ENCODE peak calls at places on chromosomes 11 and 22, in six cellular contexts. B, S, V, W, F and P are unnamed samples.

GRCh38 chr11:27385245-27385644 is 22.2 kb upstream of the CCDC34 start:
- DNase-seq in B (no peak), S (no peak), V (no peak), W (no peak), F (no peak), P (no peak)

GRCh38 chr11:59204736-59205135 is 8.0 kb downstream of the MPEG1 start:
- DNase-seq in B (no peak), S (no peak), V (no peak), W (no peak), F (no peak), P (no peak)

GRCh38 chr11:128745296-128746183 is 51.7 kb downstream of the FLI1 start:
- DNase-seq in B (no peak), S (no peak), V (no peak), W (no peak), F (no peak), P (no peak)

GRCh38 chr22:43883012-43883661 is 8.7 kb downstream of the PNPLA5 start:
- DNase-seq in B (peak; percentile 61), S (no peak), V (peak; percentile 30), W (peak; percentile 42), F (peak; percentile 78), P (peak; percentile 83)

GRCh38 chr11:86369668-86370067 is 5.0 kb upstream of the CCDC81 start:
- DNase-seq in B (no peak), S (no peak), V (no peak), W (no peak), F (no peak), P (no peak)

GRCh38 chr11:34773211-34773610 is 143.0 kb downstream of the APIP start:
- DNase-seq in B (no peak), S (no peak), V (no peak), W (no peak), F (no peak), P (no peak)

GRCh38 chr11:37972691-37973090 is 1374.7 kb upstream of the RAG2 start:
- DNase-seq in B (no peak), S (no peak), V (no peak), W (no peak), F (no peak), P (no peak)

GRCh38 chr11:120903686-120904085 is 120.2 kb upstream of the TBCEL start:
- DNase-seq in B (no peak), S (no peak), V (no peak), W (no peak), F (no peak), P (no peak)

GRCh38 chr22:39242809-39243442 is 1.9 kb downstream of the PDGFB start:
- DNase-seq in B (peak; percentile 42), S (no peak), V (no peak), W (no peak), F (peak; percentile 62), P (no peak)

GRCh38 chr11:123707606-123708205 is 33.8 kb downstream of the ZNF202 start:
- DNase-seq in B (peak; percentile 57), S (peak; percentile 20), V (peak; percentile 68), W (no peak), F (peak; percentile 71), P (peak; percentile 60)

GRCh38 chr22:28419916-28420315 is 259.7 kb downstream of the TTC28 start:
- DNase-seq in B (no peak), S (no peak), V (no peak), W (no peak), F (no peak), P (no peak)

DNA sequence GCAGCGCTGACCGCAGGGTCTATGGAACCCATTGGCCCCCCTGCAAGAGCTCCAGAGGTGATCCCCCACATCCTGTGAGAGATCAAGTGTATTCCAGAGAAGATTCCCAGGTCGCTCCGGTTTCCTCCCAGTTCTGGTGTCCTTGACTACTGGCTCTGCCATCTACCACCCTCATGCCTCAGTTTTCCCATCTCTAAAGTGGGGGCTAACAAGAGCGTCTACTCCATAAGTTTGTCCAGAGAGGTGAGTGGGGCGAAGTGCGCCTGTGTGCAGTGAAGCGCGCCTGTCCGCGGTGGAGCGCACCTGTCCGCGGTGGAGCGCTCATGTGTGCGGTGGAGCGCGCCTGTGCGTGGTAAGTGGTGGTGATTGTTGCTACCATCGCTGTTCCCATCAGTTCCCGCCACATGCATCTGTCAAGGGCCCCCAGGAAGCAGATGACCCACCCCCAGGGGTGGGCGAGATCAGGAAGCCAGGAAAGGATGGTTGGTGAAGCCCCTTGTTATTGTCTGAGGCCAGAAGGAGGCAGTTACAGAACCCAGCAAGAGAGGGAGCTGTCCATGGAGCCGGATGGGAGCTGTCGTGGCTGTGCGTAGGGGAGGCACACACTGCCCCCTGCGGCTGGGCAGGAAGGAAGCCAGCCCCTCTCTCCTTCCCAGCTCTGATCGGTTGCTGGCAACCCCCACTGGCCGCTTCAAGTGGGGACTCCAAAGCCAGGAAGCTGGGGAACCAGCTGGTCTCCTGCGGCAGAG is 73.2 kb upstream of the FGF3 start:
- DNase-seq in B (no peak), S (no peak), V (no peak), W (no peak), F (peak; percentile 75), P (no peak)
- TF ChIP-seq CTCF in B (no peak), S (no peak), V (no peak), W (no peak), F (no peak), P (no peak)

GRCh38 chr11:8685820-8686219 is 3.2 kb downstream of the RPL27A start:
- DNase-seq in B (no peak), S (no peak), V (no peak), W (no peak), F (no peak), P (no peak)

GRCh38 chr11:8689726-8690255 is 7.2 kb downstream of the RPL27A start:
- DNase-seq in B (no peak), S (no peak), V (no peak), W (no peak), F (no peak), P (no peak)

GRCh38 chr11:8686325-8686724 is 3.7 kb downstream of the RPL27A start:
- DNase-seq in B (no peak), S (no peak), V (no peak), W (no peak), F (no peak), P (no peak)

GRCh38 chr11:8690374-8691342 is 8.1 kb downstream of the RPL27A start:
- DNase-seq in B (no peak), S (peak; percentile 6), V (no peak), W (no peak), F (no peak), P (no peak)

DNA sequence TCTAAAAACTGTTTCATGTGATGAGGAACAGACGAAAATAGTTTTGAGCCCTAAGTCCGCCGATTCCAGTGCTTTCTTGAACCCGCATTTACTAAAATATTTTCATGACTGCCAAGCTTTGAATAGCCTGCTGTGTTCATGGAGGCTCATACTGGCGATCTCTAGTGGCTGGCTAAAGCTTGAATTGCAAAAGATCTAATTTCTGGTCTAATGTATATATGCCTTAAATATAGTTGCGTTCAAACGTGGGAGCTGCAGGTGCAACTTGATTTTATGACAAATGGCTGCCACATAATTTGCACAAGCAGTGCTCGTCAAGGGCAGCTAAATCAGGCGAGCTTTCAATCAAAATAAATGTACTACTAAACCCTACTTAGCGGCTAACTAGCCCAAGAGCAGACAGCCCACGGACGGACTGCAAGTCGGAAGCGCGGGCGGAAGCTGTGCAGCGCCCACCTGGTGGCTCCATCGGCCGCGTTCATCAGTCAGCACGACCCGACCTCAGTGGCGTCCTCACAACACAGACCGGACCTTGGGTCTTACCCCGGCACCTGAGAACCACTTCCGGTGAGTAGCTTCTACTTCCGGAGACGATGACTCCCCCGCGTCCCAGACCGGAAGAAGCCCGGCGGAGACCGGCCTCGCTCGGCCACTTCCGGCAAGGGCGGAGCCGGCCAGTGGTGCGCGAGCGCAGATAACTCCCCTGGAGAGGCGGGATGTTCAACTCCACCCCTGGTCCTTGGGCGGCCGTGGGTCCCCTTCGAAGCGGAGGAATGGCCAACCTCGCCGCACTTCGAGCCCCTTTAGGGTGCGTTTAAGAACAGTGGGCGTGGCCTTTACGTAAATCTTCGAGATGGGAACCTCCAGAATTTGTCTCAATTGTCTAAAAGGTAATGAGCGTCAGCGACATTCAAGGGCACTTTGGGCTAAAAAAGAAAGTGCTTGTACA is 6.1 kb downstream of the RPL27A start:
- DNase-seq in B (peak; percentile 99), S (peak; percentile 94), V (peak; percentile 96), W (peak; percentile 99), F (peak; percentile 95), P (peak; percentile 93)
- TF ChIP-seq CTCF in B (peak; percentile 31), S (no peak), V (peak; percentile 54), W (no peak), F (no peak), P (no peak)

DNA sequence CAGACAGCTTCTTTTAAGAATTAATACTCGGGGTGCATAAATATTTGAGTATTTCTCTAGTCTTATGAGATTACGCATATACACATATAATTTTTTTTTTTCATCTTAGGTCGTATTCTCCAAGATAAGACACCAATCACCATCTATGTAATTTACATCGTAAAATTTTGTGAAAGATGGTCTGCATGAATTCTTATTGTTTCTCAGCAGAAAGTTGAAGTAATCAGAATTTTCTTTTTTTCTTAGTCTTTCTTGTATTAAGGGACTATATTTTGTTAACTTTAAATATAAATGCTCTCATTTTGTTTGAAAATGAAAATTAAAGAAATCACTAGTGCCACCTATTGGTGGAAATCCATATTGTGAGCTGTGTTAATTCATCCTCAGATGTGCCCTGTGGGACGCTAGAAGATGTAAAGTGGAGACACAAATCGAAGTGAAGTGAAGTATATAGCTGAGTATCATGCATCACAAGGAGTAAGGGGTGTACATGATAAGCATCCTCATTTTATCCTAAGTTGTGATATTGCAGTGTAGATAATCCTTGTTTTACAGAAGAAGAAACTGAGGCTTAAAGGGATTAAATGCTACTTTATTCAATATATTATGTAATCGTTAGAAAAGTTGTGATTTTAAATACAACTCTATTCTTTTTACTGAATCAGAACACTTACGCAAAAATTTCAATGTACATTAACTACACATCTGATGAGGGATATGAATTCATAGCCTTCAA is 2084.3 kb downstream of the LRRC4C start:
- DNase-seq in B (peak; percentile 44), S (no peak), V (no peak), W (no peak), F (no peak), P (peak; percentile 8)
- TF ChIP-seq CTCF in B (peak; percentile 72), S (no peak), V (peak; percentile 62), W (peak; percentile 57), F (peak; percentile 18), P (peak; percentile 23)

GRCh38 chr11:79390923-79391322 is 49.9 kb downstream of the TENM4 start:
- DNase-seq in B (no peak), S (no peak), V (no peak), W (no peak), F (no peak), P (no peak)

GRCh38 chr11:79396674-79397073 is 44.2 kb downstream of the TENM4 start:
- DNase-seq in B (no peak), S (no peak), V (no peak), W (no peak), F (no peak), P (no peak)

GRCh38 chr11:79390477-79390876 is 50.4 kb downstream of the TENM4 start:
- DNase-seq in B (peak; percentile 47), S (no peak), V (no peak), W (no peak), F (no peak), P (no peak)

GRCh38 chr11:79396001-79396400 is 44.8 kb downstream of the TENM4 start:
- DNase-seq in B (no peak), S (no peak), V (no peak), W (no peak), F (no peak), P (no peak)

DNA sequence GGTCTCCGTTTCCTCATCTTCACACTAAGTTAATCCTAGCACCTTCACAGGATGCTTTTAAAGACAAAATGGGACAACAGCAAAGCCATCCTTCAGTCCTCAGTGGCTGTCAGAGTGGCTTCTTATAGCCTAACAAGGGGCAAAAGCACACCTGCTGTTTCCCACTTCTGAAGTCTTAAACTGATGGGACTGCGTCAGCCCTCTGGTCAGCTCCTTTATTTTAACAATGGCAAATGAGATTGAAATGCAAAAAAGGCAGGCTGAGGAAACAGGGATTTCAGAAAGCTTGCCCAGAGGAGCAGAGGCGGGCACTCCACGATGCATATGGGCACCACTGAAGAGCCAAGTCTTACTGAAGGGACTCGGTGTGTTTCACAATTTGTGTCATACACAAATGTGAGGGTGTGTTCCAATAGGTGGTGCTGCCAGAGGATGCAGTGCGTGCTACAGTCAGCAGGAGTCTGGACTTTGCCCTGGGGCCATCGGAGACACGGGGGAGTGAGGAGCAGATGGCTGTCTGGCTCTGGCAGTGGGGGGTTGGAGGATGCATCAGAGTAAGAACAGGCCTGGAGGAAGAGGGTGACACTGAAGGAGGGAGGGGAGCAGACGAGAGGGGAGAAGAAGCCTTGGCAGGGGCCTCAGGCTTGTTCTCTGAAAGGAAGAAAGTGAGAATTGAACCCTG is 47.3 kb downstream of the TENM4 start:
- DNase-seq in B (no peak), S (peak; percentile 44), V (no peak), W (no peak), F (peak; percentile 57), P (no peak)
- TF ChIP-seq CTCF in B (no peak), S (no peak), V (no peak), W (no peak), F (no peak), P (no peak)